ENCODE peak calls at places on chromosomes 7 and 10, in nine cellular contexts. D, H, B, W, G, J, R, Y and E are unnamed samples.

GRCh38 chr10:76558996-76559888 is 1078.4 kb downstream of the KCNMA1 start:
- DNase-seq in J (no peak), H (no peak), W (no peak), B (peak), Y (no peak), D (no peak), R (no peak), G (no peak), E (peak)

GRCh38 chr7:22663319-22663718 is 63.7 kb upstream of the IL6 start:
- DNase-seq in H (no peak), Y (no peak), J (peak), D (no peak), W (no peak), R (peak), B (peak), G (no peak), E (peak)

GRCh38 chr10:47040681-47041080 is 129.5 kb downstream of the PTPN20 start:
- DNase-seq in Y (no peak), B (no peak), W (no peak), D (no peak), H (no peak), G (no peak), R (no peak), J (no peak), E (no peak)

GRCh38 chr7:18225067-18225466 is 197.4 kb upstream of the PRPS1L1 start:
- DNase-seq in Y (no peak), H (no peak), B (no peak), R (no peak), W (no peak), G (no peak), J (no peak), D (no peak), E (no peak)

GRCh38 chr10:131282961-131283360 is 28.6 kb downstream of the TCERG1L start:
- DNase-seq in Y (no peak), J (no peak), H (no peak), G (no peak), R (no peak), B (no peak), D (no peak), W (no peak), E (no peak)

GRCh38 chr10:69657417-69657816 is 27.4 kb downstream of the FAM241B start:
- DNase-seq in J (no peak), W (no peak), R (no peak), D (no peak), Y (no peak), H (no peak), B (no peak), G (no peak), E (no peak)

GRCh38 chr7:132386249-132386681 is 190.0 kb downstream of the PLXNA4 start:
- DNase-seq in D (no peak), H (no peak), G (no peak), Y (no peak), W (no peak), R (peak), J (peak), B (peak), E (no peak)

GRCh38 chr10:3749597-3750351 is 35.2 kb downstream of the KLF6 start:
- DNase-seq in G (no peak), R (peak), Y (no peak), H (no peak), W (no peak), D (no peak), J (no peak), B (peak), E (peak)

GRCh38 chr10:132626019-132626760 is 88.6 kb downstream of the INPP5A start:
- DNase-seq in R (no peak), Y (no peak), G (no peak), H (no peak), B (no peak), D (no peak), W (no peak), J (no peak), E (no peak)